ENCODE peak calls at places on chromosomes 6 and 20, in ten cellular contexts. U is NCI-H748 treated with DMSO at 0.1 percent for 48 hours; A is NCI-H1105 treated with DMSO at 0.1 percent for 48 hours; L is D341Med; M is OCI-M1; G is nephron progenitor cell; B is H7; Z is NCI-H524; J is activated CD8-positive, alpha-beta memory T cell treated with anti-CD3 and anti-CD28 coated beads for 4 hours; Y is ACHN. Q is an unnamed sample.

GRCh38 chr6:82144852-82145332 is 102.7 kb downstream of the IBTK start:
- DNase-seq in B (peak), A (no peak), L (no peak), Y (peak), Z (no peak), M (no peak), U (no peak), G (no peak), J (no peak), Q (no peak)

GRCh38 chr6:101722991-101723579 is 329.6 kb downstream of the GRIK2 start:
- DNase-seq in G (no peak), L (no peak), A (no peak), Y (no peak), Z (no peak), M (peak), B (no peak), J (no peak), U (no peak), Q (no peak)

GRCh38 chr20:24892522-24892921 is 56.5 kb upstream of the CST7 start:
- DNase-seq in Z (peak), L (peak), U (no peak), Y (no peak), A (no peak), B (no peak), J (no peak), M (no peak), G (no peak), Q (no peak)

GRCh38 chr6:111326563-111326962 is 156.5 kb downstream of the REV3L start:
- DNase-seq in L (no peak), U (no peak), G (no peak), M (no peak), A (no peak), Y (no peak), J (no peak), B (no peak), Z (no peak), Q (no peak)

GRCh38 chr6:34373511-34373910 is 19.0 kb downstream of the NUDT3 start:
- DNase-seq in M (no peak), Z (no peak), A (no peak), U (no peak), G (no peak), J (no peak), B (no peak), Y (no peak), L (no peak), Q (no peak)

GRCh38 chr20:7285918-7286556 is 518.6 kb downstream of the BMP2 start:
- DNase-seq in L (peak), U (peak), G (peak), B (peak), Y (peak), J (no peak), A (peak), Z (peak), M (peak), Q (peak)

GRCh38 chr6:116217069-116217468 is 36.8 kb downstream of the TSPYL4 start:
- DNase-seq in Z (no peak), B (no peak), G (no peak), L (peak), A (peak), Y (peak), J (no peak), U (peak), M (peak), Q (no peak)

GRCh38 chr6:157556671-157557430 is 175.9 kb downstream of the ZDHHC14 start:
- DNase-seq in B (no peak), A (peak), U (no peak), G (no peak), Y (no peak), J (no peak), M (no peak), Z (no peak), L (no peak), Q (no peak)

GRCh38 chr6:102407886-102408741 is 1014.6 kb downstream of the GRIK2 start:
- DNase-seq in L (no peak), M (no peak), U (no peak), G (no peak), Y (no peak), B (no peak), J (no peak), Z (no peak), A (no peak), Q (no peak)

GRCh38 chr6:27297857-27298730 is 14.0 kb downstream of the POM121L2 start:
- DNase-seq in G (peak), M (peak), U (peak), J (no peak), L (no peak), A (no peak), Y (peak), B (no peak), Z (peak), Q (no peak)

GRCh38 chr6:106187424-106187982 is 101.4 kb downstream of the PRDM1 start:
- DNase-seq in A (no peak), Z (no peak), B (no peak), J (no peak), L (no peak), G (no peak), Y (no peak), U (no peak), M (no peak), Q (no peak)

GRCh38 chr6:1162367-1163275 is 149.3 kb upstream of the FOXQ1 start:
- DNase-seq in Y (peak), G (no peak), U (no peak), A (no peak), J (no peak), L (no peak), B (no peak), M (peak), Z (no peak), Q (no peak)

GRCh38 chr6:118551063-118551672 is 3.1 kb downstream of the PLN start:
- DNase-seq in B (peak), U (peak), Z (no peak), L (peak), A (peak), G (no peak), J (no peak), M (peak), Y (peak), Q (peak)